ENCODE peak calls at places on chromosomes 5 and 9, in five cellular contexts. O, F, W, G and M are unnamed samples.
A peak's percentile ranks its signal among the peaks of the same experiment; 100 is the strongest.

GRCh38 chr9:110410926-110411325 is 73.3 kb upstream of the TXNDC8 start:
- DNase-seq in O (no peak), F (no peak), W (no peak), G (no peak), M (no peak)

GRCh38 chr5:65081071-65081470 is 312.3 kb downstream of the CWC27 start:
- DNase-seq in O (no peak), F (no peak), W (no peak), G (no peak), M (no peak)

GRCh38 chr9:97710356-97711222 is 13.4 kb upstream of the XPA start:
- DNase-seq in O (peak; percentile 30), F (peak; percentile 85), W (peak; percentile 37), G (peak; percentile 47), M (peak; percentile 87)

GRCh38 chr9:132451276-132451675 is 41.3 kb downstream of the CFAP77 start:
- DNase-seq in O (no peak), F (no peak), W (no peak), G (no peak), M (no peak)

GRCh38 chr9:130728721-130729120 is 35.1 kb downstream of the EXOSC2 start:
- DNase-seq in O (peak; percentile 83), F (no peak), W (no peak), G (no peak), M (no peak)

GRCh38 chr5:18394154-18394804 is 760.0 kb downstream of the TAF11L14 start:
- DNase-seq in O (peak; percentile 16), F (peak; percentile 81), W (peak; percentile 39), G (peak; percentile 55), M (peak; percentile 87)

GRCh38 chr9:36891341-36891811 is 142.7 kb downstream of the PAX5 start:
- DNase-seq in O (no peak), F (no peak), W (no peak), G (no peak), M (no peak)

GRCh38 chr5:167861134-167861930 is 430.1 kb upstream of the WWC1 start:
- DNase-seq in O (no peak), F (peak; percentile 72), W (peak; percentile 11), G (no peak), M (peak; percentile 67)

GRCh38 chr5:423626-424258 is 19.2 kb upstream of the EXOC3 start:
- DNase-seq in O (no peak), F (no peak), W (no peak), G (no peak), M (no peak)

GRCh38 chr5:152817311-152817710 is 412.2 kb upstream of the NMUR2 start:
- DNase-seq in O (no peak), F (no peak), W (no peak), G (no peak), M (no peak)

GRCh38 chr9:120925535-120926396 is 830 bp downstream of the TRAF1 start:
- DNase-seq in O (peak; percentile 93), F (no peak), W (peak; percentile 84), G (no peak), M (no peak)

GRCh38 chr5:15117691-15118090 is 246.1 kb upstream of the ANKH start:
- DNase-seq in O (no peak), F (no peak), W (no peak), G (no peak), M (no peak)

GRCh38 chr9:135939351-135940265 is 21.6 kb downstream of the UBAC1 start:
- DNase-seq in O (no peak), F (no peak), W (no peak), G (no peak), M (no peak)

GRCh38 chr9:3200331-3200774 is 325.4 kb downstream of the RFX3 start:
- DNase-seq in O (peak; percentile 37), F (no peak), W (no peak), G (no peak), M (no peak)

DNA sequence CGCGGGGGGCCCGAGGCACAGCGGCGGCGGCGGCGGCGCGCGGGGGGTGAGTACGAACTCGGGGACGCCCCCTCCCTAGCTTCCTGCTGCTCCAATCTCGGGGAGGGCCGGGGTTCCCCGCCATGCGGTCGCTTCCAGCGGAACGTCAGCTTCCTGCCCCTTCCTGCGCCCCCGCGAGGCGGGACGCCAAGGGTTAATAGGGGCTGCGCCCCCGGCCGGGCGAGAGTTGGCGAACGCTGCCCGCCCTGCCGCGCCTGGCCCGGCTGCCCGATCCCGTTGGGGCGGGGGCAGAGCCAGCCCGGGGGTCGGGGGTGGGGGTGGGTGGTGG is 594 bp downstream of the COL27A1 start:
- DNase-seq in O (no peak), F (peak; percentile 75), W (no peak), G (no peak), M (peak; percentile 63)
- H3K4me3 ChIP-seq in O (peak overlapping the region; percentile 60), F (peak overlapping the region; percentile 78), W (peak overlapping the region; percentile 89), G (peak overlapping the region; percentile 62), M (peak overlapping the region; percentile 84)

GRCh38 chr9:74887041-74887980 is at the start of gene TRPM6:
- DNase-seq in O (peak; percentile 61), F (peak; percentile 66), W (peak; percentile 90), G (peak; percentile 64), M (peak; percentile 83)
- H3K4me3 ChIP-seq in O (peak within 1 kb of the TSS; percentile 63), F (peak within 1 kb of the TSS; percentile 71), W (peak within 1 kb of the TSS; percentile 68), G (peak within 1 kb of the TSS; percentile 40), M (peak within 1 kb of the TSS; percentile 80)

GRCh38 chr5:66186108-66186507 is 42.0 kb downstream of the SREK1 start:
- DNase-seq in O (no peak), F (no peak), W (no peak), G (no peak), M (no peak)
- H3K4me3 ChIP-seq in O (no peak overlapping the region), F (no peak overlapping the region), W (no peak overlapping the region), G (no peak overlapping the region), M (no peak overlapping the region)

DNA sequence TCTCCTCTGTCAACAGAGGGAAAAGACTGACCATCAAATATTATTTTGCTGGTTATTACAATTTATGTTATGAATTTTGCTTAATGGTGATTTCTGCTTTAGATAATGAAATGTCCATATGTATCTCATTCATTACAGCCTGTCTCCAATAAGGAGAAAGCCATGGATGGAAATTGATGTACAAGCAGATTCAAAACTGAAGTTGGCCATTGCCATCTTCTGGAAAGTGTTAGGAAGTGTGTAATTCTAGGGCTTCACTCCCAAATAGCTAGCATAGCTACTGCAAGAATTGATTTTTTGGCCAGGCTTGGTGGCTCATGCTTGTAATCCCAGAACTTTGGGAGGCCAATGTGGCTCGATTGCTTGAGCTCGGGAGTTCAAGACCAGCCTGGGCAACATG is 45.8 kb downstream of the DYNC2I2 start:
- DNase-seq in O (no peak), F (no peak), W (no peak), G (no peak), M (no peak)
- H3K4me3 ChIP-seq in O (no peak overlapping the region), F (no peak overlapping the region), W (no peak overlapping the region), G (no peak overlapping the region), M (no peak overlapping the region)

DNA sequence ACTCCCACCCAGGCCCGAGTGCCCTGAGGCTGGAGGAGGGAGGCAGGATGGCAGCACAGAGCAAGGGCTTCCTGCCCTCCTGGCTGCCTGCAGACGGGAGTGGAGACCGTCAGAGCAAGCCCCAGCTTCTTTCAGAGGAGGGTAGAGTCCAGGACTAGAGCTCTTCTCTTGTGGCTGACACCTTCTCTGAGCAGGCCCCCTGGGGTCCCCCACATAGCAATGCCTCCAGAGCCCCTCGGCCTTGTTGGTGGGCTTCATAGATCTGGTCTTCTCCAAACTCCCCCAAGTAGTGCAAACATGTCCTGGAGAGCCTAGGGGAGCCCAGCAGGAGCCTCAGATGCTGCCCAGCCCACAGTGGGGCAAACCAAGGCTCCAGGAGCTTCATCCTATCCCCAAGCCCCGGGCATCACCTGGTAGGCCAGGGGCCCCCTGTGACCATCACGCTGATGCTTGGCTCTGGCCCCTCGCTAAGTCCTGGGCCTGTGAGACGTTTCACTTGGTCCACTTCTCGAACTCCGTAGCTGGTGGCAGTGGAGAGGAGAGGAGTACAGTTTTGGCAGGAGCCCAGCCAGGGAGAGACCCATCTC is 2.0 kb downstream of the MZB1 start:
- DNase-seq in O (no peak), F (no peak), W (no peak), G (no peak), M (no peak)
- H3K4me3 ChIP-seq in O (no peak overlapping the region), F (no peak overlapping the region), W (no peak overlapping the region), G (no peak overlapping the region), M (no peak overlapping the region)

GRCh38 chr5:108168915-108169314 is 213.0 kb downstream of the FBXL17 start:
- DNase-seq in O (no peak), F (no peak), W (no peak), G (no peak), M (no peak)
- H3K4me3 ChIP-seq in O (no peak overlapping the region), F (no peak overlapping the region), W (no peak overlapping the region), G (no peak overlapping the region), M (no peak overlapping the region)